ENCODE peak calls at places on chromosome 20, in four cellular contexts. N is GM12878, M is K562, T is GM12891. A is an unnamed sample.

GRCh38 chr20:32585011-32585518 is at the start of gene NOL4L:
- DNase-seq in N (no peak), M (peak), T (no peak), A (peak)

GRCh38 chr20:52410746-52411317 is 219.3 kb upstream of the ZFP64 start:
- DNase-seq in N (no peak), M (no peak), T (no peak), A (no peak)

GRCh38 chr20:55513966-55514365 is 491.4 kb downstream of the CBLN4 start:
- DNase-seq in N (no peak), M (no peak), T (no peak), A (no peak)

GRCh38 chr20:57399587-57400261 is 8.5 kb downstream of the RBM38 start:
- DNase-seq in N (peak), M (no peak), T (no peak), A (no peak)

GRCh38 chr20:37987602-37988290 is 45.5 kb downstream of the TTI1 start:
- DNase-seq in N (no peak), M (no peak), T (no peak), A (no peak)

GRCh38 chr20:51265366-51265765 is 242.5 kb upstream of the KCNG1 start:
- DNase-seq in N (no peak), M (no peak), T (no peak), A (no peak)

GRCh38 chr20:6074145-6074561 is 20.3 kb upstream of the LRRN4 start:
- DNase-seq in N (no peak), M (no peak), T (no peak), A (no peak)

GRCh38 chr20:7966176-7966575 is 25.9 kb upstream of the HAO1 start:
- DNase-seq in N (no peak), M (no peak), T (no peak), A (no peak)

GRCh38 chr20:41299899-41300298 is 17.6 kb downstream of the ZHX3 start:
- DNase-seq in N (no peak), M (no peak), T (no peak), A (no peak)

GRCh38 chr20:13610205-13610604 is 28.5 kb downstream of the TASP1 start:
- DNase-seq in N (no peak), M (peak), T (no peak), A (peak)

GRCh38 chr20:48317578-48317977 is 510.2 kb downstream of the PREX1 start:
- DNase-seq in N (no peak), M (no peak), T (no peak), A (no peak)

GRCh38 chr20:63180541-63181185 is 35.3 kb downstream of the YTHDF1 start:
- DNase-seq in N (no peak), M (no peak), T (no peak), A (no peak)

GRCh38 chr20:63177785-63178444 is 38.0 kb downstream of the YTHDF1 start:
- DNase-seq in N (no peak), M (no peak), T (no peak), A (no peak)

GRCh38 chr20:63179876-63180275 is 36.1 kb downstream of the YTHDF1 start:
- DNase-seq in N (no peak), M (no peak), T (no peak), A (no peak)

GRCh38 chr20:63178445-63178818 is 37.5 kb downstream of the YTHDF1 start:
- DNase-seq in N (no peak), M (no peak), T (no peak), A (no peak)

GRCh38 chr20:63178889-63179751 is 36.8 kb downstream of the YTHDF1 start:
- DNase-seq in N (no peak), M (peak), T (peak), A (peak)
- TF ChIP-seq SPI1 in N (no peak), M (no peak), T (no peak), A (no peak)

GRCh38 chr20:11041396-11041795 is 367.6 kb upstream of the JAG1 start:
- DNase-seq in N (no peak), M (no peak), T (no peak), A (no peak)

GRCh38 chr20:11047559-11047958 is 373.8 kb upstream of the JAG1 start:
- DNase-seq in N (no peak), M (no peak), T (no peak), A (no peak)

GRCh38 chr20:11045412-11046175 is 371.8 kb upstream of the JAG1 start:
- DNase-seq in N (no peak), M (no peak), T (no peak), A (no peak)

GRCh38 chr20:11048739-11049138 is 374.9 kb upstream of the JAG1 start:
- DNase-seq in N (no peak), M (no peak), T (no peak), A (no peak)

GRCh38 chr20:11044561-11044960 is 370.8 kb upstream of the JAG1 start:
- DNase-seq in N (no peak), M (no peak), T (no peak), A (no peak)
- TF ChIP-seq POLR2AphosphoS5 in N (no peak), M (no peak), T (no peak), A (no peak)

DNA sequence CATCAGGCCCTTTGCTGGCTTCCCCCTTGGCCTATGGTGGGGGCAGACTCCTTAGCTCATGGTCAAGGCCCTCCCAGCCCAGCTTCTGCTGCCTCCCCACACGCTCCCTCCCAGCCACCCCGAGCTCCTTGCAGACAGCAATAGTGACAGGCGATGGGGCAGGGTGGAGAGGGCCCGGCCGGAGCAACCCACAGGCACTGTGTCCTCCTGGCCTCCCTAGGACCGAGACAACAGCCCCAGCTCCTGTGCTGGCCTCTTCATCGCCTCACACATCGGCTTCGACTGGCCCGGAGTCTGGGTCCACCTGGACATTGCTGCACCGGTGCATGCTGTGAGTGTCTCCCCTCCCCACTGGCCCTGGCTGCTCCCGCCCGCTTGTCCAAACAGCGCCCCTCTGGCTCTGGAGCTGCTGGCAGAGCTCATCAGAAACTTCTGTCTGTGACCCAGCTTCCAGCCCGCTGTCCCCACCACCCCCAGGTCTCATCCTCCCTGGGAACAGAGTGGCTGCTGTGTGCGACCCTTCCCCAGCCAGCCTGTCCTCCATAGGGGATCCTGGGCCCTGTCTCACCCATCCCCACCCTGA is 21.8 kb downstream of the NPEPL1 start:
- DNase-seq in N (no peak), M (no peak), T (peak), A (no peak)
- TF ChIP-seq SPI1 in N (no peak), M (no peak), T (no peak), A (no peak)

GRCh38 chr20:63396300-63396699 is 35.2 kb upstream of the CHRNA4 start:
- DNase-seq in N (no peak), M (no peak), T (no peak), A (no peak)
- TF ChIP-seq POLR2AphosphoS5 in N (no peak), M (no peak), T (no peak), A (no peak)

DNA sequence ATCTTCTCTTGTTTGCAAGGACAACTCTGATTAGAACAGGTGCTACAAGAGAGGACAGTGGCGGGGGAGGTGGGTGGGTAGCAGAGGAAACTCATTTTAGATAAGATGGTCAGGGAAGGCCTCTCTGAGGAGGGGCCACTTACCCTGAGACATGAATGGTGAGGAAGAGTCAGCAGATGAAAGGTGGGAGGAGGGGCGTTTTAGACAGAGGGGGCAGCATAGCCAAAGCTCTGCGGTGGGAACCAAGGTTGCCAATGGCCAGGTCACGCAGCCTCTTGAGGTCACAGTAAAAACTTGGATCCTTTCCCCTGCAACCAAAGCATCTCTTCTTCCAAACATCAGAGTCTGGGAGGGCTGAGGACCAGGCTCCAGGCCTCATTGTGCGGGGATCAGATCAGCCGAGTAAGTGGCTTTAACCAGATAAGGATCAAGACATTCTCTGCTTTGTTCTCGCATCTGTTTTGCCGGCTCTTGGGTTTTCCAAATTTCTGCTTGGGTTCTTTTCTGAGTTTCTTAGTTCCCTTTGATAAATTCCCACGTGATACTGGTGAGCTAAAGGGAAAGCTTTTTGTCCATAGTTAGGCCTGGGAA is 5.6 kb upstream of the CD40 start:
- DNase-seq in N (no peak), M (no peak), T (no peak), A (no peak)
- TF ChIP-seq SPI1 in N (no peak), M (no peak), T (no peak), A (no peak)

A was measured in HL-60.